ENCODE peak calls at places on chromosomes 4 and X, in five cellular contexts. One of them, this sample, is unnamed.

GRCh38 chr4:22625301-22625700 is 67.4 kb upstream of the GBA3 start:
- DNase-seq in tibial nerve: no peak
- DNase-seq in GM12878: no peak
- DNase-seq in transverse colon: no peak
- DNase-seq in uterus: no peak
- DNase-seq in this sample: no peak

GRCh38 chrX:39841604-39842003 is 256.2 kb downstream of the BCOR start:
- DNase-seq in tibial nerve: no peak
- DNase-seq in GM12878: no peak
- DNase-seq in transverse colon: no peak
- DNase-seq in uterus: no peak
- DNase-seq in this sample: no peak

GRCh38 chrX:9829308-9830267 is 43.4 kb downstream of the SHROOM2 start:
- DNase-seq in tibial nerve: no peak
- DNase-seq in GM12878: peak; percentile 47
- DNase-seq in transverse colon: no peak
- DNase-seq in uterus: no peak
- DNase-seq in this sample: no peak

GRCh38 chrX:94831364-94831763 is 1157.4 kb downstream of the FAM133A start:
- DNase-seq in tibial nerve: no peak
- DNase-seq in GM12878: no peak
- DNase-seq in transverse colon: no peak
- DNase-seq in uterus: no peak
- DNase-seq in this sample: peak; percentile 0

GRCh38 chr4:184651899-184652298 is 2.4 kb downstream of the PRIMPOL start:
- DNase-seq in tibial nerve: no peak
- DNase-seq in GM12878: no peak
- DNase-seq in transverse colon: no peak
- DNase-seq in uterus: no peak
- DNase-seq in this sample: no peak

GRCh38 chr4:167838686-167839085 is 253.7 kb upstream of the ANXA10 start:
- DNase-seq in tibial nerve: no peak
- DNase-seq in GM12878: no peak
- DNase-seq in transverse colon: no peak
- DNase-seq in uterus: no peak
- DNase-seq in this sample: no peak

GRCh38 chr4:184427687-184428086 is 46.7 kb downstream of the IRF2 start:
- DNase-seq in tibial nerve: no peak
- DNase-seq in GM12878: no peak
- DNase-seq in transverse colon: no peak
- DNase-seq in uterus: no peak
- DNase-seq in this sample: no peak

GRCh38 chr4:23923840-23924239 is 34.0 kb upstream of the PPARGC1A start:
- DNase-seq in tibial nerve: no peak
- DNase-seq in GM12878: no peak
- DNase-seq in transverse colon: no peak
- DNase-seq in uterus: no peak
- DNase-seq in this sample: no peak

GRCh38 chrX:24498975-24499374 is 33.9 kb downstream of the PDK3 start:
- DNase-seq in tibial nerve: no peak
- DNase-seq in GM12878: no peak
- DNase-seq in transverse colon: no peak
- DNase-seq in uterus: no peak
- DNase-seq in this sample: peak; percentile 38

GRCh38 chr4:173121044-173121685 is 47.4 kb upstream of the GALNT7 start:
- DNase-seq in tibial nerve: no peak
- DNase-seq in GM12878: peak; percentile 11
- DNase-seq in transverse colon: peak; percentile 48
- DNase-seq in uterus: no peak
- DNase-seq in this sample: no peak

GRCh38 chrX:78923198-78924015 is 21.8 kb upstream of the P2RY10 start:
- DNase-seq in tibial nerve: no peak
- DNase-seq in GM12878: peak; percentile 87
- DNase-seq in transverse colon: no peak
- DNase-seq in uterus: no peak
- DNase-seq in this sample: no peak

GRCh38 chrX:2883770-2884169 is 45.4 kb downstream of the ARSD start:
- DNase-seq in tibial nerve: no peak
- DNase-seq in GM12878: no peak
- DNase-seq in transverse colon: no peak
- DNase-seq in uterus: no peak
- DNase-seq in this sample: no peak

GRCh38 chrX:56564921-56565861 is 1.8 kb downstream of the UBQLN2 start:
- DNase-seq in tibial nerve: no peak
- DNase-seq in GM12878: no peak
- DNase-seq in transverse colon: no peak
- DNase-seq in uterus: no peak
- DNase-seq in this sample: peak; percentile 41

GRCh38 chr4:3799496-3799895 is 33.3 kb downstream of the ADRA2C start:
- DNase-seq in tibial nerve: no peak
- DNase-seq in GM12878: no peak
- DNase-seq in transverse colon: no peak
- DNase-seq in uterus: no peak
- DNase-seq in this sample: no peak

GRCh38 chr4:168784786-168785461 is 225.1 kb downstream of the CBR4 start:
- DNase-seq in tibial nerve: no peak
- DNase-seq in GM12878: no peak
- DNase-seq in transverse colon: no peak
- DNase-seq in uterus: no peak
- DNase-seq in this sample: no peak

GRCh38 chrX:139734996-139735395 is 27.0 kb upstream of the MCF2 start:
- DNase-seq in tibial nerve: no peak
- DNase-seq in GM12878: no peak
- DNase-seq in transverse colon: no peak
- DNase-seq in uterus: no peak
- DNase-seq in this sample: no peak
- TF ChIP-seq POLR2A in tibial nerve: no peak
- TF ChIP-seq POLR2A in GM12878: no peak
- TF ChIP-seq POLR2A in transverse colon: no peak
- TF ChIP-seq POLR2A in uterus: no peak
- TF ChIP-seq POLR2A in this sample: no peak

GRCh38 chr4:125624951-125625350 is 310.2 kb downstream of the FAT4 start:
- DNase-seq in tibial nerve: no peak
- DNase-seq in GM12878: no peak
- DNase-seq in transverse colon: no peak
- DNase-seq in uterus: no peak
- DNase-seq in this sample: no peak
- TF ChIP-seq POLR2A in tibial nerve: no peak
- TF ChIP-seq POLR2A in GM12878: no peak
- TF ChIP-seq POLR2A in transverse colon: no peak
- TF ChIP-seq POLR2A in uterus: no peak
- TF ChIP-seq POLR2A in this sample: no peak

DNA sequence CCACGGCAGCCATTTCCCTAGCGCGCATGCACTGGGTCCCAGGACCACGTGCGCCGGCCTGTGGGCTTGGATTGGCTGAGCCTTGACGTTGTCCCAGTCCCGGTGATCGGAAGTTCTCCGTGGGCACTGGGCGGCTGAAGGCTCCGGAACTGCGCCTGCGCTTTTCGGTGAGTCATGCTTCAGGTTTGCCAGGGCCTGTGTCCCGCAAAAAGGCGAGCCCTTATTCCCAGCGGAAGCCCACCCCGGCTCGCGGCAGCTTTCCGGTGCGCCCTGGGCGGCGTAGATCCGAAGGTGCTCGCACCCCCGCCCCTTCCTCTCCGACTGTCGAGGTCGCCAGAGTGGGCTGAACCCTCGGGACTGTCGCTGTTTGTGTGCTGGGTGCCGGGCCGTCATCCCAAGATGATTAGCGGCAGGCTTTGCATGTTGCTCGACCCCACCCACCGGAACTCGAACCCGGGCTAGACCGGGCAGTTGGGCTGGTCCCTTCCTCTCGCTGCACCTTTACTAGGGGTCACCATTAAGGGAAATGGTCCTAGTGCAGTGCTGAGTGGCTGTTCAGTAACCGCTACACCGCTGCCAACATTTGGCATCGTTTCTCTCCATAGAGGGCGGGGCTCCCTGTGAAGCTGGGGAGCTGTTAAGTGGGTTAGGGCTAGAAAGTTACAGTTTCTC is at the start of gene TCEANC:
- DNase-seq in tibial nerve: peak; percentile 87
- DNase-seq in GM12878: peak; percentile 89
- DNase-seq in transverse colon: peak; percentile 97
- DNase-seq in uterus: peak; percentile 98
- DNase-seq in this sample: peak; percentile 96
- TF ChIP-seq POLR2A in tibial nerve: peak; percentile 62
- TF ChIP-seq POLR2A in GM12878: peak; percentile 85
- TF ChIP-seq POLR2A in transverse colon: peak; percentile 77
- TF ChIP-seq POLR2A in uterus: peak; percentile 75
- TF ChIP-seq POLR2A in this sample: peak; percentile 93

GRCh38 chrX:71252221-71252620 is 1.7 kb downstream of the ZMYM3 start:
- DNase-seq in tibial nerve: no peak
- DNase-seq in GM12878: no peak
- DNase-seq in transverse colon: no peak
- DNase-seq in uterus: no peak
- DNase-seq in this sample: peak; percentile 12

GRCh38 chrX:71253253-71254091 is 468 bp downstream of the ZMYM3 start:
- DNase-seq in tibial nerve: peak; percentile 10
- DNase-seq in GM12878: no peak
- DNase-seq in transverse colon: peak; percentile 46
- DNase-seq in uterus: peak; percentile 41
- DNase-seq in this sample: peak; percentile 67

GRCh38 chrX:71256051-71256450 is 2.1 kb upstream of the ZMYM3 start:
- DNase-seq in tibial nerve: no peak
- DNase-seq in GM12878: no peak
- DNase-seq in transverse colon: no peak
- DNase-seq in uterus: no peak
- DNase-seq in this sample: no peak

GRCh38 chrX:71251456-71251973 is 2.4 kb downstream of the ZMYM3 start:
- DNase-seq in tibial nerve: no peak
- DNase-seq in GM12878: no peak
- DNase-seq in transverse colon: peak; percentile 11
- DNase-seq in uterus: no peak
- DNase-seq in this sample: no peak

GRCh38 chrX:71254092-71254941 is at the start of gene ZMYM3:
- DNase-seq in tibial nerve: peak; percentile 75
- DNase-seq in GM12878: peak; percentile 24
- DNase-seq in transverse colon: peak; percentile 88
- DNase-seq in uterus: peak; percentile 83
- DNase-seq in this sample: peak; percentile 87
- TF ChIP-seq POLR2A in tibial nerve: no peak
- TF ChIP-seq POLR2A in GM12878: peak; percentile 69
- TF ChIP-seq POLR2A in transverse colon: peak; percentile 41
- TF ChIP-seq POLR2A in uterus: peak; percentile 48
- TF ChIP-seq POLR2A in this sample: peak; percentile 31

DNA sequence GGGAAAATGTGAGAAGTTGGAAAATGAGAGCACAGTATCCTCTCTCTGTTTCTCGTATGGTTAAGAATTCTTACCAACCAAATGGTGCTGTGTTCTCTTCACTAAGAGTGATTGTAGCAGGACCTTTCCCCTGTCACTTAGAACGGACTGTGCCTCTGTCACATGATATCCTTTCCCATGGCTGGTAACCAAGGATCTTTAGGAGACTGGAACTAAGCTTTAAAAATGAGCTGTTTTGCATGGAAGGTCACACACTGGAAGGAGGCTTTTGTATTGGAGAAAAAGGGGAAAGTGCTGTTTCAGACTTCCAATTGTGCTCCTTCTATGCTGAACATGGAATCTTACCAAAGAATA is 148.5 kb downstream of the SLC4A4 start:
- DNase-seq in tibial nerve: no peak
- DNase-seq in GM12878: no peak
- DNase-seq in transverse colon: no peak
- DNase-seq in uterus: no peak
- DNase-seq in this sample: no peak
- TF ChIP-seq POLR2A in tibial nerve: no peak
- TF ChIP-seq POLR2A in GM12878: no peak
- TF ChIP-seq POLR2A in transverse colon: no peak
- TF ChIP-seq POLR2A in uterus: no peak
- TF ChIP-seq POLR2A in this sample: no peak

GRCh38 chr4:122146652-122147051 is 5.5 kb upstream of the BLTP1 start:
- DNase-seq in tibial nerve: no peak
- DNase-seq in GM12878: no peak
- DNase-seq in transverse colon: no peak
- DNase-seq in uterus: no peak
- DNase-seq in this sample: no peak

GRCh38 chr4:122142687-122143086 is 9.4 kb upstream of the BLTP1 start:
- DNase-seq in tibial nerve: no peak
- DNase-seq in GM12878: no peak
- DNase-seq in transverse colon: no peak
- DNase-seq in uterus: no peak
- DNase-seq in this sample: no peak

GRCh38 chr4:122139139-122139538 is 13.0 kb upstream of the BLTP1 start:
- DNase-seq in tibial nerve: no peak
- DNase-seq in GM12878: no peak
- DNase-seq in transverse colon: no peak
- DNase-seq in uterus: no peak
- DNase-seq in this sample: no peak

DNA sequence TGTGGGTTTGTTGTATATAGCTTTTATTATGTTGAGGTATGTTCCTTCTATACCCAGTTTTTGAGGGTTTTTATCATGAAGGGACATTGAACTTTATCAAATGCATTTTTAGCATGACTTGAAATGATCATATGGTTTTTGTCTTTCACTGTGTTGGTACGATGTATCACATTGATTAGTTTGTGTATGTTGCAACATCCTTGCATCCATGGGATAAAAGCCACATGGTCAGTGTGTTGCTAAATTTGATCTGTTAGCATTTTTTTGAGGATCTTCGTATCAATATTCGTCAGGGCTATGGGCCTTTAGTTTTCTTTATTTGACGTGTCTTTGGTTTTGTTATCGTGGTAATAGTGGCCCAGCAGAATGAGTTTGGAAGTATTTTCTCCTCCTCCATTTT is 11.3 kb upstream of the BLTP1 start:
- DNase-seq in tibial nerve: no peak
- DNase-seq in GM12878: no peak
- DNase-seq in transverse colon: no peak
- DNase-seq in uterus: no peak
- DNase-seq in this sample: no peak
- TF ChIP-seq POLR2A in tibial nerve: no peak
- TF ChIP-seq POLR2A in GM12878: no peak
- TF ChIP-seq POLR2A in transverse colon: no peak
- TF ChIP-seq POLR2A in uterus: no peak
- TF ChIP-seq POLR2A in this sample: no peak

DNA sequence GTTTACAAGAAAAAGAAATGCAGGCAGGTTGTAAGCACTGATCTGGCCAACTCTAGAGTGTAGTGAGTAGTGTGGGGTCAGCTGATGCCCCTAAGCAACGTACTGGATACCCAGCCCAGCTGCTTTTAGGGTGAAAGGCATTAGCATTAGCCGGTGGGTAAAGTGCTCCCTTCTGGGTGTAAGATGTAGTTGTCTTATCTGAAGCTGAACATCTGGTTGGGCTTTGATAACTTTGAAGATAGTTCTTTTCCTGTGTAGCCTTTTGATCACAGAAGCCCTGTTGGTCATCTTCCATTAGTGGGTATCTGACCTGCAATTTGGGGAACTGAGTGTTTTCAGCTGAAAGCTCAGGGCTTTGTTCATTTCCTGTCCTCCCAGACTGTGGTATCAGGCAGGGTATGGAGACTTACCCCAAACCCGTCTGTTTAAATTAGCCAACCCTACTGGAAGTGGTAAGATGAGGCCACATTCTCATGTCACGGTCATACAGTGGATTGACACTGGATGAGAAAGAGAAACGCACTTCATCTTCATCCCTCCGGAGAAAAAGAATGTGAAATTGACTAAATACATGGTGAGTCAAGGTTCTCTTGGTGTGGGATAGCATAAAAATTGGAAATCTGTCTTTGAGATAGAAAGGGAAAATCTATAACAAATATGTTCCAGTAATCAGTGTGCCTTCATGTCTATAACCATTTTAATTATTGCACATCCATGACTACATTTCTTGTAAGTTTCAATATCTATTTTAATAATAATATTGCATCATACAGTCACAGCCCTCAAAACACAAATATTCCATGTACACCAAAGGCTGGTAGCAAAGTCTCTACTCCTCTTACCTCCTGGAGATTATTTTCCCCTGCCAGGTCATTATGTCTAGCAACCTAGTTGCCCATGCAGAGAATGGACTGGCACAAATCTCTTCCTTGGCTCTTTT is 8.7 kb downstream of the RHOH start:
- DNase-seq in tibial nerve: no peak
- DNase-seq in GM12878: peak; percentile 96
- DNase-seq in transverse colon: peak; percentile 38
- DNase-seq in uterus: no peak
- DNase-seq in this sample: peak; percentile 60
- TF ChIP-seq POLR2A in tibial nerve: no peak
- TF ChIP-seq POLR2A in GM12878: peak; percentile 57
- TF ChIP-seq POLR2A in transverse colon: peak; percentile 17
- TF ChIP-seq POLR2A in uterus: no peak
- TF ChIP-seq POLR2A in this sample: peak; percentile 53